ENCODE peak calls at places on chromosomes 2 and 18, in six cellular contexts. E is Calu3; O is astrocyte of the spinal cord; Q is CD8-positive, alpha-beta T cell; F is lower leg skin; K is natural killer cell. P is an unnamed sample.

GRCh38 chr18:45355944-45356520 is 259.2 kb upstream of the SLC14A2 start:
- DNase-seq in O (no peak), Q (no peak), E (no peak), F (no peak), K (no peak), P (no peak)

GRCh38 chr2:149185942-149186490 is 144.4 kb upstream of the LYPD6 start:
- DNase-seq in F (no peak), E (no peak), K (no peak), O (peak; percentile 22), Q (no peak), P (no peak)

GRCh38 chr2:1621041-1621440 is 123.3 kb downstream of the PXDN start:
- DNase-seq in E (no peak), K (no peak), O (no peak), F (peak; percentile 80), Q (no peak), P (no peak)

GRCh38 chr2:55364189-55365055 is 55.2 kb downstream of the CCDC88A start:
- DNase-seq in E (peak; percentile 58), O (peak; percentile 97), Q (no peak), F (no peak), K (no peak), P (no peak)

GRCh38 chr2:233477548-233478433 is 88.8 kb downstream of the USP40 start:
- DNase-seq in F (peak; percentile 74), K (no peak), O (no peak), E (no peak), Q (peak; percentile 37), P (no peak)

GRCh38 chr2:15941483-15941853 is 1.1 kb downstream of the MYCN start:
- DNase-seq in F (peak; percentile 80), O (no peak), Q (no peak), E (peak; percentile 57), K (no peak), P (no peak)

GRCh38 chr2:81299841-81300240 is 995.3 kb upstream of the LRRTM1 start:
- DNase-seq in F (no peak), Q (no peak), O (no peak), K (no peak), E (no peak), P (no peak)

GRCh38 chr2:217775920-217776503 is 226.8 kb downstream of the TNS1 start:
- DNase-seq in E (no peak), O (no peak), K (no peak), F (no peak), Q (no peak), P (no peak)

GRCh38 chr2:236670235-236670620 is 100.6 kb downstream of the ACKR3 start:
- DNase-seq in E (no peak), Q (peak; percentile 32), O (no peak), F (peak; percentile 80), K (no peak), P (no peak)

GRCh38 chr2:217301142-217301541 is 441.3 kb upstream of the TNP1 start:
- DNase-seq in K (no peak), F (no peak), E (no peak), Q (no peak), O (no peak), P (no peak)

GRCh38 chr2:109699646-109700045 is 85.5 kb downstream of the SOWAHC start:
- DNase-seq in O (no peak), F (no peak), Q (no peak), K (no peak), E (peak; percentile 29), P (no peak)

GRCh38 chr2:69149631-69150215 is 136.7 kb downstream of the ANTXR1 start:
- DNase-seq in O (peak; percentile 72), Q (no peak), K (no peak), E (no peak), F (peak; percentile 87), P (no peak)

GRCh38 chr2:156329031-156329921 is 3.2 kb downstream of the NR4A2 start:
- DNase-seq in Q (no peak), O (no peak), F (no peak), E (no peak), K (no peak), P (no peak)

GRCh38 chr2:84911135-84911678 is 5.8 kb downstream of the TMSB10 start:
- DNase-seq in Q (no peak), K (no peak), O (no peak), F (no peak), E (no peak), P (no peak)

GRCh38 chr18:62485684-62486083 is 37.1 kb upstream of the ZCCHC2 start:
- DNase-seq in E (peak; percentile 74), F (no peak), K (no peak), Q (no peak), O (peak; percentile 80), P (no peak)

GRCh38 chr18:58529714-58530354 is 99.1 kb downstream of the ALPK2 start:
- DNase-seq in K (peak; percentile 47), O (peak; percentile 65), F (peak; percentile 84), Q (peak; percentile 82), E (peak; percentile 70), P (no peak)

GRCh38 chr2:102606353-102606752 is 13.0 kb upstream of the SLC9A2 start:
- DNase-seq in F (no peak), Q (no peak), K (no peak), E (no peak), O (no peak), P (no peak)

GRCh38 chr2:176174382-176174834 is 14.1 kb upstream of the HOXD1 start:
- DNase-seq in F (no peak), O (no peak), Q (no peak), K (no peak), E (no peak), P (no peak)

GRCh38 chr18:3892141-3892540 is 442.2 kb downstream of the TGIF1 start:
- DNase-seq in E (no peak), Q (no peak), O (no peak), F (no peak), K (no peak), P (no peak)

GRCh38 chr2:198314559-198315153 is 510.3 kb downstream of the PLCL1 start:
- DNase-seq in K (no peak), O (peak; percentile 69), F (no peak), Q (no peak), E (peak; percentile 13), P (no peak)

GRCh38 chr18:27860701-27861107 is 316.2 kb downstream of the CDH2 start:
- DNase-seq in F (no peak), Q (no peak), K (no peak), E (no peak), O (peak; percentile 86), P (no peak)

GRCh38 chr2:27891820-27892105 is 1.2 kb downstream of the BABAM2 start:
- DNase-seq in K (no peak), Q (no peak), F (no peak), O (peak; percentile 26), E (no peak), P (no peak)

GRCh38 chr18:51890762-51891161 is 449.2 kb upstream of the DCC start:
- DNase-seq in Q (no peak), E (peak; percentile 10), K (no peak), F (no peak), O (peak; percentile 70), P (no peak)

DNA sequence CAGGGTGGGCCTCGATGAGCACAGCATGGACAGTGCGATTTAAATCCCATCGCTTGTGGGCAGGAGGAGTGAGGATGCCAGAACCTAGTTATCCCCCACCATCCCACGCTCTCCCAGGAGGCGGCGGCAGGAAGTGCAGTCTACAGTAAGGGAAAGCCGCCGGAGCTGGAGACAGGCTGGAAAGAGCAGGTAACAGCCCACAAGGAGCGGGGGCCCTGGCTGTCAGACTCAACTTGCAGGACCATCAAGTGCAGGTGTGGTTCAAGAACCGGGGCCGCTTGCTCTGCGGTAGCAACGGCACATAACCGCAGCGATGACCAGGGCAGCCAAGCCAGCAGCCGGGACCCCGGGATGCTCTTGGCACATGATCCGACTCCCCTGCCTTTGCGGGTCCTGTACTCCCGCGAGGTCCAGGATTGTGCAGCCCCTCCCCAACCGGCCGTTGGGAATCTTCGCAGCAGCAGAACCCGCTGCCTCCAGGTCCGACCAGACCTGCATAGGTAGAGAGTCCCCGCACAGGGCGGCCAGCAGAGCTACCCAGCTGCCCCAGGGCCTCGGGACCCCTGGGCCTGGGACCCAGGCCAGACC is 82.1 kb downstream of the BIN1 start:
- DNase-seq in F (peak; percentile 85), E (no peak), K (no peak), Q (no peak), O (peak; percentile 36), P (no peak)
- TF ChIP-seq CTCF in F (no peak), E (peak; percentile 5), K (no peak), Q (no peak), O (peak; percentile 50), P (peak; percentile 69)

GRCh38 chr2:201071305-201072200 is at the start of the genes HYCC2 and NDUFB3:
- DNase-seq in F (peak; percentile 98), K (peak; percentile 90), O (peak; percentile 95), E (peak; percentile 93), Q (peak; percentile 93), P (peak; percentile 91)
- TF ChIP-seq CTCF in F (no peak), K (peak; percentile 30), O (peak; percentile 33), E (peak; percentile 18), Q (peak; percentile 38), P (peak; percentile 29)

GRCh38 chr2:120110507-120110906 is 97.6 kb downstream of the EPB41L5 start:
- DNase-seq in F (no peak), E (no peak), K (no peak), O (no peak), Q (no peak), P (no peak)

GRCh38 chr2:120110062-120110362 is 97.1 kb downstream of the EPB41L5 start:
- DNase-seq in F (no peak), E (no peak), K (no peak), Q (no peak), O (no peak), P (no peak)

GRCh38 chr2:120108749-120109148 is 95.9 kb downstream of the EPB41L5 start:
- DNase-seq in F (no peak), K (no peak), Q (no peak), E (no peak), O (peak; percentile 42), P (no peak)

GRCh38 chr2:120108049-120108448 is 95.2 kb downstream of the EPB41L5 start:
- DNase-seq in F (no peak), K (no peak), Q (no peak), E (peak; percentile 11), O (peak; percentile 88), P (no peak)

DNA sequence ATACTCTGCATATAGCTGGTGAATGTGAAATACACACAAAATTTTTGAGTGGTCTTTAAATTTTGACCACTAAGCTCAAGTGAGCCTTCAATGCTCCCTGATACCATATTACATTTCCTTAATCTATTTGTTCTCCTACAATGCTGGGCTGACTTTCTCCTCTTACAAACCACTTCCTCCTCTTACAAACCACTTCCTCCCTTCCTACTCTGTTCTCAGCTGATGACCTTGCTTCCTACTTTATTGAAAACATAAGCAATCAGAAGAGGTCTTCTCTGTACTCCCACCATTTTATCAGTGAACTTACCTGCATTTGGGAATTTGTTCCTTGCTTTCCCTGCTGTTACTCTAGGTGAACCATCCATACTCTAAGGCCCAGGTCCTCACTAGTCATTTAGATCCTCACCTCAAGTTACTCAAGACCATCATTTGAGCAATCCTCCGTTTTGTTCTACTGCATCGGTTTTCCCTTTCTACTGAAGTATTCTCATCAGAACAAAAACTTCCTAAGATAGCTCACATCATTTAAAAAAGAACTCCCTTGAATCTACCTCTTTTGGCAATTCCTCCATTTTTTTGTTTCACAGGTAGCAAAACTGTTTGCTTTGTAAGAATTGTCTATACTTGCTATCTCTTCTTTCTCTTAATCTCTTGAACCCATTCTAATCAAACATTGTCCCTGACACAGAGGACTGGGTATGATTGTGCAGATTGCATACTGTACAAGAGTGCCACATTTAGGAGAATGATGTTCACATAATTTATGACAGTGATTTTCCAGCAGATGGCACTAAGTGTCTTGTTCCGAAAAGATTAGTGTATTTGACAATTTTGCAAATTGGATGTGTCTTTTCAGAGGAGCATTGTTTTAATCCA is 96.5 kb downstream of the EPB41L5 start:
- DNase-seq in Q (no peak), E (no peak), O (peak; percentile 58), K (no peak), F (no peak), P (no peak)
- TF ChIP-seq CTCF in Q (peak; percentile 66), E (no peak), O (peak; percentile 31), K (no peak), F (no peak), P (peak; percentile 61)

GRCh38 chr2:14816069-14816738 is 183.7 kb downstream of the LRATD1 start:
- DNase-seq in E (no peak), O (no peak), K (no peak), Q (no peak), F (no peak), P (no peak)
- TF ChIP-seq CTCF in E (no peak), O (no peak), K (no peak), Q (no peak), F (no peak), P (no peak)